ENCODE peak calls at places on chromosomes 1 and 21, in five cellular contexts. T is type B pancreatic cell; D is amniotic stem cell; Z is LoVo; R is central memory CD4-positive, alpha-beta T cell. H is an unnamed sample.
A peak's percentile ranks its signal among the peaks of the same experiment; 100 is the strongest.

GRCh38 chr21:14686466-14687276 is 140.6 kb upstream of the SAMSN1 start:
- DNase-seq in D (no peak), Z (no peak), R (no peak), T (no peak), H (no peak)

GRCh38 chr1:229132106-229132443 is 138.8 kb upstream of the RAB4A start:
- DNase-seq in T (no peak), Z (no peak), D (no peak), R (no peak), H (no peak)

GRCh38 chr1:76254165-76255043 is 179.9 kb downstream of the ST6GALNAC3 start:
- DNase-seq in D (peak; percentile 46), T (no peak), Z (no peak), R (no peak), H (peak; percentile 96)

GRCh38 chr1:80155371-80155770 is 1148.8 kb upstream of the ADGRL4 start:
- DNase-seq in Z (no peak), R (no peak), T (no peak), D (no peak), H (no peak)

GRCh38 chr1:227789042-227789880 is 26.2 kb upstream of the PRSS38 start:
- DNase-seq in R (no peak), Z (no peak), D (no peak), T (peak; percentile 67), H (no peak)

GRCh38 chr1:167312871-167313270 is 92.2 kb downstream of the POU2F1 start:
- DNase-seq in Z (no peak), R (no peak), T (no peak), D (no peak), H (no peak)

GRCh38 chr1:15762546-15762945 is 4.0 kb downstream of the FBLIM1 start:
- DNase-seq in Z (no peak), T (no peak), D (no peak), R (no peak), H (no peak)

GRCh38 chr1:21823206-21823979 is 11.3 kb downstream of the LDLRAD2 start:
- DNase-seq in Z (no peak), T (no peak), D (no peak), R (no peak), H (no peak)

GRCh38 chr1:167344605-167345385 is 124.1 kb downstream of the POU2F1 start:
- DNase-seq in D (no peak), Z (no peak), R (no peak), T (no peak), H (no peak)

GRCh38 chr1:7335224-7335879 is 435.7 kb upstream of the VAMP3 start:
- DNase-seq in R (no peak), D (no peak), T (no peak), Z (no peak), H (no peak)

GRCh38 chr1:173084292-173084691 is 33.6 kb upstream of the TNFSF18 start:
- DNase-seq in D (no peak), R (no peak), Z (no peak), T (no peak), H (no peak)

GRCh38 chr1:226062558-226063361 is at the start of gene H3-3A:
- DNase-seq in T (peak; percentile 99), D (peak; percentile 88), Z (peak; percentile 96), R (peak; percentile 97), H (no peak)

GRCh38 chr1:242569867-242570266 is 45.4 kb upstream of the PLD5 start:
- DNase-seq in Z (no peak), D (no peak), R (no peak), T (no peak), H (no peak)

GRCh38 chr1:68093737-68094136 is 43.3 kb upstream of the DIRAS3 start:
- DNase-seq in Z (no peak), T (no peak), D (no peak), R (no peak), H (no peak)

GRCh38 chr1:1160281-1160930 is 13.3 kb upstream of the TTLL10 start:
- DNase-seq in Z (no peak), T (no peak), R (no peak), D (no peak), H (no peak)

GRCh38 chr1:88916883-88917282 is 25.5 kb upstream of the GTF2B start:
- DNase-seq in D (no peak), Z (no peak), R (no peak), T (no peak), H (no peak)

GRCh38 chr1:46202975-46203737 is at the start of gene LURAP1:
- DNase-seq in Z (no peak), R (no peak), T (no peak), D (no peak), H (no peak)

GRCh38 chr1:221122501-221122900 is 243.3 kb downstream of the HLX start:
- DNase-seq in R (no peak), D (no peak), T (no peak), Z (no peak), H (no peak)

GRCh38 chr1:30286241-30286983 is 437.0 kb downstream of the MATN1 start:
- DNase-seq in R (no peak), D (no peak), T (peak; percentile 64), Z (no peak), H (no peak)

GRCh38 chr1:28232558-28233263 is at the start of gene DNAJC8:
- DNase-seq in Z (peak; percentile 93), D (peak; percentile 94), R (peak; percentile 88), T (peak; percentile 91), H (no peak)

GRCh38 chr21:45004059-45004422 is 64.2 kb downstream of the SLX9 start:
- DNase-seq in T (no peak), D (no peak), Z (no peak), R (no peak), H (no peak)

GRCh38 chr21:38129711-38130110 is 127.1 kb upstream of the KCNJ15 start:
- DNase-seq in Z (no peak), D (no peak), T (no peak), R (no peak), H (no peak)

GRCh38 chr1:1300352-1300739 is 7.4 kb downstream of the ACAP3 start:
- DNase-seq in Z (no peak), R (no peak), T (no peak), D (no peak), H (no peak)

GRCh38 chr1:24379733-24380315 is 33.8 kb downstream of the STPG1 start:
- DNase-seq in D (no peak), T (peak; percentile 7), Z (no peak), R (no peak), H (no peak)

GRCh38 chr21:43824883-43825609 is 35.7 kb downstream of the RRP1 start:
- DNase-seq in D (no peak), T (no peak), Z (no peak), R (no peak), H (no peak)

GRCh38 chr1:67787746-67788145 is 45.5 kb downstream of the GNG12 start:
- DNase-seq in D (no peak), R (no peak), Z (no peak), T (no peak), H (no peak)

GRCh38 chr1:111733996-111734369 is 5.2 kb downstream of the INKA2 start:
- DNase-seq in R (no peak), T (no peak), D (no peak), Z (no peak), H (no peak)

GRCh38 chr1:19664453-19665043 is at the start of gene HTR6:
- DNase-seq in R (peak; percentile 30), T (no peak), D (no peak), Z (peak; percentile 35), H (no peak)

GRCh38 chr1:89938171-89939055 is 56.5 kb upstream of the ZNF326 start:
- DNase-seq in Z (no peak), R (no peak), D (no peak), T (no peak), H (no peak)

GRCh38 chr1:205535096-205535495 is 30.6 kb downstream of the CDK18 start:
- DNase-seq in Z (no peak), D (no peak), R (no peak), T (no peak), H (no peak)

H was measured in glomerular endothelial cell.